ENCODE peak calls at places on chromosomes 7 and 10, in nine cellular contexts. L is GM12865; V is upper lobe of right lung; N is NCI-H1417; F is prostate gland; U is EL; A is CD4-positive, CD25-positive, alpha-beta regulatory T cell; J is D721Med; B is pons. Q is an unnamed sample.

GRCh38 chr10:5737352-5737751 is 52.7 kb downstream of the TASOR2 start:
- DNase-seq in L (peak; percentile 17), V (no peak), N (no peak), F (no peak), U (no peak), A (no peak), J (no peak), B (no peak), Q (no peak)

GRCh38 chr7:13749026-13749425 is 240.4 kb downstream of the ETV1 start:
- DNase-seq in L (no peak), V (no peak), N (no peak), F (no peak), U (no peak), A (no peak), J (no peak), B (no peak), Q (no peak)

GRCh38 chr10:95339863-95340262 is 49.1 kb upstream of the PDLIM1 start:
- DNase-seq in L (no peak), V (no peak), N (no peak), F (no peak), U (no peak), A (no peak), J (no peak), B (no peak), Q (no peak)

GRCh38 chr7:105269397-105269796 is 119.3 kb downstream of the SRPK2 start:
- DNase-seq in L (no peak), V (no peak), N (no peak), F (no peak), U (no peak), A (peak; percentile 21), J (no peak), B (peak; percentile 74), Q (no peak)

GRCh38 chr7:150799741-150800575 is at the start of gene TMEM176B:
- DNase-seq in L (no peak), V (no peak), N (no peak), F (no peak), U (no peak), A (no peak), J (no peak), B (no peak), Q (no peak)

GRCh38 chr10:34134602-34135001 is 680.5 kb downstream of the PARD3 start:
- DNase-seq in L (no peak), V (no peak), N (no peak), F (no peak), U (no peak), A (no peak), J (no peak), B (no peak), Q (no peak)

GRCh38 chr10:22560391-22561239 is 153.8 kb downstream of the PIP4K2A start:
- DNase-seq in L (no peak), V (no peak), N (no peak), F (no peak), U (no peak), A (no peak), J (no peak), B (no peak), Q (no peak)

GRCh38 chr7:99029481-99030144 is 114.3 kb downstream of the SMURF1 start:
- DNase-seq in L (no peak), V (no peak), N (no peak), F (no peak), U (no peak), A (no peak), J (no peak), B (no peak), Q (no peak)

GRCh38 chr7:33873518-33873917 is 31.8 kb upstream of the BMPER start:
- DNase-seq in L (no peak), V (no peak), N (no peak), F (no peak), U (peak; percentile 26), A (no peak), J (no peak), B (no peak), Q (peak; percentile 54)

GRCh38 chr7:112798199-112799159 is 8.3 kb upstream of the TMEM168 start:
- DNase-seq in L (no peak), V (no peak), N (peak; percentile 11), F (no peak), U (no peak), A (no peak), J (no peak), B (no peak), Q (no peak)

GRCh38 chr10:124017729-124018128 is 75.7 kb downstream of the CHST15 start:
- DNase-seq in L (no peak), V (no peak), N (no peak), F (no peak), U (no peak), A (no peak), J (no peak), B (no peak), Q (no peak)

GRCh38 chr7:22688034-22688433 is 39.0 kb upstream of the IL6 start:
- DNase-seq in L (no peak), V (no peak), N (no peak), F (no peak), U (no peak), A (no peak), J (no peak), B (no peak), Q (no peak)

GRCh38 chr10:102752934-102753664 is 9.4 kb downstream of the WBP1L start:
- DNase-seq in L (peak; percentile 63), V (no peak), N (no peak), F (no peak), U (peak; percentile 67), A (no peak), J (no peak), B (no peak), Q (peak; percentile 80)

GRCh38 chr10:3455385-3456334 is 283.1 kb upstream of the PITRM1 start:
- DNase-seq in L (no peak), V (no peak), N (no peak), F (no peak), U (peak; percentile 97), A (no peak), J (no peak), B (no peak), Q (peak; percentile 64)

GRCh38 chr7:69342154-69342884 is 256.0 kb upstream of the AUTS2 start:
- DNase-seq in L (no peak), V (no peak), N (no peak), F (no peak), U (no peak), A (no peak), J (no peak), B (no peak), Q (no peak)

GRCh38 chr7:4211261-4211660 is 470.8 kb upstream of the FOXK1 start:
- DNase-seq in L (no peak), V (peak; percentile 57), N (no peak), F (no peak), U (no peak), A (no peak), J (no peak), B (no peak), Q (no peak)